ENCODE peak calls at places on chromosomes 1 and 21, in ten cellular contexts. J is A549, Z is right lobe of liver, B is breast epithelium, R is testis, F is adrenal gland, M is transverse colon, G is K562, O is body of pancreas, L is tibial nerve. S is an unnamed sample.
A peak's percentile ranks its signal among the peaks of the same experiment; 100 is the strongest.

GRCh38 chr1:67733741-67734690 is 49.0 kb downstream of the GADD45A start:
- DNase-seq in J (no peak), Z (no peak), B (no peak), R (peak; percentile 66), F (no peak), M (no peak), G (peak; percentile 97), O (no peak), L (no peak), S (no peak)

GRCh38 chr1:21781971-21782867 is 730 bp downstream of the USP48 start:
- DNase-seq in J (peak; percentile 10), Z (no peak), B (peak; percentile 53), R (peak; percentile 78), F (peak; percentile 74), M (peak; percentile 63), G (peak; percentile 86), O (peak; percentile 64), L (peak; percentile 41), S (no peak)

GRCh38 chr21:44399955-44400790 is 46.8 kb downstream of the TRPM2 start:
- DNase-seq in J (no peak), Z (peak; percentile 30), B (no peak), R (no peak), F (no peak), M (no peak), G (no peak), O (no peak), L (no peak), S (no peak)

GRCh38 chr1:74799119-74799518 is 66.2 kb downstream of the TYW3 start:
- DNase-seq in J (no peak), Z (no peak), B (no peak), R (no peak), F (no peak), M (no peak), G (no peak), O (no peak), L (no peak), S (no peak)

GRCh38 chr1:179941439-179941838 is 13.2 kb upstream of the CEP350 start:
- DNase-seq in J (no peak), Z (no peak), B (no peak), R (no peak), F (no peak), M (no peak), G (peak; percentile 27), O (no peak), L (no peak), S (no peak)

GRCh38 chr21:45102391-45102932 is 28.1 kb downstream of the ADARB1 start:
- DNase-seq in J (peak; percentile 37), Z (no peak), B (no peak), R (no peak), F (peak; percentile 49), M (peak; percentile 35), G (no peak), O (peak; percentile 34), L (no peak), S (no peak)

GRCh38 chr21:30426732-30427131 is 1.0 kb upstream of the KRTAP13-3 start:
- DNase-seq in J (no peak), Z (no peak), B (no peak), R (no peak), F (no peak), M (no peak), G (no peak), O (no peak), L (no peak), S (no peak)

GRCh38 chr1:246532519-246532918 is 25.4 kb upstream of the SMYD3 start:
- DNase-seq in J (peak; percentile 16), Z (no peak), B (no peak), R (no peak), F (no peak), M (no peak), G (no peak), O (no peak), L (no peak), S (no peak)

GRCh38 chr21:35189077-35189863 is 140.2 kb upstream of the RUNX1 start:
- DNase-seq in J (no peak), Z (no peak), B (no peak), R (no peak), F (no peak), M (no peak), G (no peak), O (peak; percentile 30), L (no peak), S (peak; percentile 41)

GRCh38 chr1:210292276-210292851 is 36.3 kb upstream of the HHAT start:
- DNase-seq in J (peak; percentile 59), Z (peak; percentile 63), B (peak; percentile 72), R (peak; percentile 73), F (peak; percentile 20), M (peak; percentile 79), G (peak; percentile 4), O (peak; percentile 84), L (peak; percentile 13), S (peak; percentile 62)

GRCh38 chr1:15771836-15772516 is 13.4 kb downstream of the FBLIM1 start:
- DNase-seq in J (no peak), Z (no peak), B (no peak), R (no peak), F (no peak), M (no peak), G (no peak), O (no peak), L (no peak), S (no peak)

GRCh38 chr1:219114014-219114413 is 59.7 kb upstream of the LYPLAL1 start:
- DNase-seq in J (no peak), Z (no peak), B (no peak), R (no peak), F (no peak), M (no peak), G (no peak), O (no peak), L (no peak), S (no peak)

GRCh38 chr1:157734328-157734727 is 33.8 kb upstream of the FCRL3 start:
- DNase-seq in J (no peak), Z (no peak), B (no peak), R (no peak), F (no peak), M (no peak), G (no peak), O (peak; percentile 4), L (no peak), S (no peak)

GRCh38 chr1:23555949-23556640 is 3.2 kb downstream of the ID3 start:
- DNase-seq in J (no peak), Z (no peak), B (no peak), R (no peak), F (no peak), M (peak; percentile 54), G (no peak), O (peak; percentile 56), L (no peak), S (peak; percentile 28)

GRCh38 chr1:203278885-203279406 is 26.4 kb upstream of the BTG2 start:
- DNase-seq in J (no peak), Z (no peak), B (no peak), R (no peak), F (no peak), M (no peak), G (no peak), O (no peak), L (no peak), S (no peak)
- TF ChIP-seq POLR2A in J (no peak), Z (no peak), B (no peak), R (no peak), F (no peak), M (no peak), G (no peak), O (no peak), L (no peak), S (no peak)

GRCh38 chr1:156226116-156226538 is 13.3 kb downstream of the PMF1 start:
- DNase-seq in J (no peak), Z (no peak), B (no peak), R (no peak), F (no peak), M (no peak), G (no peak), O (no peak), L (no peak), S (no peak)

GRCh38 chr1:156228501-156228900 is 13.5 kb upstream of the BGLAP start:
- DNase-seq in J (no peak), Z (no peak), B (no peak), R (no peak), F (peak; percentile 38), M (no peak), G (no peak), O (no peak), L (no peak), S (peak; percentile 25)

GRCh38 chr1:156226782-156227181 is 14.0 kb downstream of the PMF1 start:
- DNase-seq in J (no peak), Z (no peak), B (no peak), R (no peak), F (no peak), M (no peak), G (no peak), O (no peak), L (no peak), S (no peak)

GRCh38 chr1:156221986-156222692 is 9.3 kb downstream of the PMF1 start:
- DNase-seq in J (no peak), Z (no peak), B (no peak), R (no peak), F (no peak), M (no peak), G (no peak), O (no peak), L (no peak), S (no peak)

GRCh38 chr1:156225677-156226014 is 12.8 kb downstream of the PMF1 start:
- DNase-seq in J (no peak), Z (no peak), B (no peak), R (no peak), F (no peak), M (no peak), G (no peak), O (no peak), L (no peak), S (no peak)
- TF ChIP-seq CTCF in J (peak; percentile 4), Z (no peak), B (no peak), R (no peak), F (no peak), M (peak; percentile 21), G (no peak), O (no peak), L (no peak), S (no peak)

DNA sequence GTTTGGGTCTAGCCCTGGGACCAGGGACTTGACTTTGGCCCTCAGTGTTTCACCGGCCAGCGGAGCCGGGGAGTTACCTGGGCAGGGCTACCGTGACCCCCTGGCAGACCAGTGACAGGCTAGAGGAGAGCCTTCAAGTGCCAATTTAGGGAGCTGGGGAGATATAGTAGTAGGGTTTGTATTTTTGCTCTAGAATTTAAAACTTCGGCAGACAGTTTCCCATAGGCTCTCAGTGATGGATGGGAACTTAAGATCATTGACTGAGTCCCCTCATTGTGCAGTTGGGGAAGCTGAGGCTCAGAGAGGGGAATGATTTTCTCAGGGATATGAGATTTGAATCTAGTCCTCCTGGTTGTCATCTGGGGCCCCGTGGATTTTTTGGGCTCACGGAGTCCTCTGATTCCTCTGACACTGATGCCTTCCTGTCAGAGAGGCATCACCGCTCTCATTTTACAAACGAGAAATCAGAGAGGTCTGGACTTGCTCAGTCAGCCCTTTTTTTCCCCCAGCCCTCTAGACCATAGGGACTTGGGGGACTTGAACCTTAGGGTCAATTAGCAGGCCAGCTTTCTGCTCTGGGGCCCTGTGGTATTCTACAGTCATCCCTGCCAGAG is 58.3 kb upstream of the ACOT11 start:
- DNase-seq in J (no peak), Z (no peak), B (no peak), R (no peak), F (no peak), M (no peak), G (no peak), O (no peak), L (no peak), S (no peak)
- H3K4me3 ChIP-seq in J (no peak overlapping the region), Z (peak overlapping the region; percentile 57), B (peak overlapping the region; percentile 59), R (peak overlapping the region; percentile 68), F (no peak overlapping the region), M (no peak overlapping the region), G (peak overlapping the region; percentile 59), O (no peak overlapping the region), L (peak overlapping the region; percentile 73), S (peak overlapping the region; percentile 70)

GRCh38 chr1:234986750-234987414 is 141.8 kb downstream of the TOMM20 start:
- DNase-seq in J (no peak), Z (no peak), B (no peak), R (no peak), F (no peak), M (no peak), G (no peak), O (no peak), L (no peak), S (no peak)
- TF ChIP-seq POLR2A in J (no peak), Z (no peak), B (no peak), R (no peak), F (no peak), M (no peak), G (no peak), O (no peak), L (no peak), S (no peak)

S was measured in heart left ventricle.